ENCODE peak calls at places on chromosomes 1 and 21, in seven cellular contexts. One of them, this sample, is unnamed. For H3K9me3, the result is how much of the 10 kb centered on the place peaks cover.

GRCh38 chr1:11280719-11281376 is 7.8 kb downstream of the UBIAD1 start:
- DNase-seq in psoas muscle: no peak
- DNase-seq in heart right ventricle: no peak
- DNase-seq in tibial nerve: no peak
- DNase-seq in spleen: no peak
- DNase-seq in AG04450: no peak
- DNase-seq in aorta: no peak
- DNase-seq in this sample: no peak

GRCh38 chr1:99843760-99844159 is 6.4 kb upstream of the AGL start:
- DNase-seq in psoas muscle: no peak
- DNase-seq in heart right ventricle: no peak
- DNase-seq in tibial nerve: no peak
- DNase-seq in spleen: no peak
- DNase-seq in AG04450: no peak
- DNase-seq in aorta: no peak
- DNase-seq in this sample: no peak

GRCh38 chr1:198359024-198359653 is 181.3 kb downstream of the ATP6V1G3 start:
- DNase-seq in psoas muscle: no peak
- DNase-seq in heart right ventricle: no peak
- DNase-seq in tibial nerve: no peak
- DNase-seq in spleen: no peak
- DNase-seq in AG04450: no peak
- DNase-seq in aorta: no peak
- DNase-seq in this sample: peak

GRCh38 chr1:55594701-55595100 is 379.5 kb upstream of the USP24 start:
- DNase-seq in psoas muscle: no peak
- DNase-seq in heart right ventricle: no peak
- DNase-seq in tibial nerve: no peak
- DNase-seq in spleen: no peak
- DNase-seq in AG04450: no peak
- DNase-seq in aorta: no peak
- DNase-seq in this sample: no peak

GRCh38 chr1:50308883-50309282 is 114.4 kb downstream of the DMRTA2 start:
- DNase-seq in psoas muscle: no peak
- DNase-seq in heart right ventricle: peak
- DNase-seq in tibial nerve: no peak
- DNase-seq in spleen: no peak
- DNase-seq in AG04450: no peak
- DNase-seq in aorta: no peak
- DNase-seq in this sample: no peak

GRCh38 chr1:5404412-5405203 is 587.6 kb downstream of the NPHP4 start:
- DNase-seq in psoas muscle: no peak
- DNase-seq in heart right ventricle: no peak
- DNase-seq in tibial nerve: no peak
- DNase-seq in spleen: no peak
- DNase-seq in AG04450: no peak
- DNase-seq in aorta: no peak
- DNase-seq in this sample: no peak

GRCh38 chr1:43525995-43526394 is 4.7 kb upstream of the PTPRF start:
- DNase-seq in psoas muscle: no peak
- DNase-seq in heart right ventricle: no peak
- DNase-seq in tibial nerve: no peak
- DNase-seq in spleen: peak
- DNase-seq in AG04450: no peak
- DNase-seq in aorta: peak
- DNase-seq in this sample: no peak

GRCh38 chr1:234950598-234950997 is 178.0 kb downstream of the TOMM20 start:
- DNase-seq in psoas muscle: no peak
- DNase-seq in heart right ventricle: no peak
- DNase-seq in tibial nerve: no peak
- DNase-seq in spleen: no peak
- DNase-seq in AG04450: no peak
- DNase-seq in aorta: no peak
- DNase-seq in this sample: no peak

GRCh38 chr1:234851450-234852438 is 241.8 kb upstream of the IRF2BP2 start:
- DNase-seq in psoas muscle: no peak
- DNase-seq in heart right ventricle: no peak
- DNase-seq in tibial nerve: no peak
- DNase-seq in spleen: no peak
- DNase-seq in AG04450: no peak
- DNase-seq in aorta: no peak
- DNase-seq in this sample: peak

GRCh38 chr1:172909606-172910326 is 141.0 kb downstream of the TNFSF18 start:
- DNase-seq in psoas muscle: no peak
- DNase-seq in heart right ventricle: no peak
- DNase-seq in tibial nerve: no peak
- DNase-seq in spleen: no peak
- DNase-seq in AG04450: peak
- DNase-seq in aorta: no peak
- DNase-seq in this sample: no peak

GRCh38 chr21:41630917-41631316 is 123.0 kb upstream of the TMPRSS2 start:
- DNase-seq in psoas muscle: no peak
- DNase-seq in heart right ventricle: no peak
- DNase-seq in tibial nerve: no peak
- DNase-seq in spleen: no peak
- DNase-seq in AG04450: no peak
- DNase-seq in aorta: no peak
- DNase-seq in this sample: no peak

GRCh38 chr1:55318111-55318817 is 103.1 kb upstream of the USP24 start:
- DNase-seq in psoas muscle: no peak
- DNase-seq in heart right ventricle: peak
- DNase-seq in tibial nerve: no peak
- DNase-seq in spleen: no peak
- DNase-seq in AG04450: no peak
- DNase-seq in aorta: no peak
- DNase-seq in this sample: no peak

GRCh38 chr1:46298387-46298786 is 5.0 kb downstream of the LRRC41 start:
- DNase-seq in psoas muscle: no peak
- DNase-seq in heart right ventricle: no peak
- DNase-seq in tibial nerve: no peak
- DNase-seq in spleen: no peak
- DNase-seq in AG04450: no peak
- DNase-seq in aorta: no peak
- DNase-seq in this sample: no peak

GRCh38 chr1:200527670-200528069 is 92.9 kb downstream of the KIF14 start:
- DNase-seq in psoas muscle: no peak
- DNase-seq in heart right ventricle: no peak
- DNase-seq in tibial nerve: no peak
- DNase-seq in spleen: no peak
- DNase-seq in AG04450: no peak
- DNase-seq in aorta: peak
- DNase-seq in this sample: no peak

GRCh38 chr1:44970317-44970716 is 16.1 kb downstream of the EIF2B3 start:
- DNase-seq in psoas muscle: no peak
- DNase-seq in heart right ventricle: no peak
- DNase-seq in tibial nerve: no peak
- DNase-seq in spleen: no peak
- DNase-seq in AG04450: no peak
- DNase-seq in aorta: no peak
- DNase-seq in this sample: no peak

GRCh38 chr1:24450321-24450720 is 34.7 kb downstream of the NIPAL3 start:
- DNase-seq in psoas muscle: no peak
- DNase-seq in heart right ventricle: no peak
- DNase-seq in tibial nerve: no peak
- DNase-seq in spleen: no peak
- DNase-seq in AG04450: no peak
- DNase-seq in aorta: no peak
- DNase-seq in this sample: no peak

GRCh38 chr1:8094481-8095241 is 68.6 kb upstream of the ERRFI1 start:
- DNase-seq in psoas muscle: no peak
- DNase-seq in heart right ventricle: no peak
- DNase-seq in tibial nerve: no peak
- DNase-seq in spleen: no peak
- DNase-seq in AG04450: no peak
- DNase-seq in aorta: no peak
- DNase-seq in this sample: peak

GRCh38 chr1:197083474-197083873 is 16.4 kb upstream of the F13B start:
- DNase-seq in psoas muscle: no peak
- DNase-seq in heart right ventricle: no peak
- DNase-seq in tibial nerve: no peak
- DNase-seq in spleen: no peak
- DNase-seq in AG04450: no peak
- DNase-seq in aorta: no peak
- DNase-seq in this sample: no peak

GRCh38 chr1:111621050-111621449 is 1.5 kb downstream of the RAP1A start:
- DNase-seq in psoas muscle: no peak
- DNase-seq in heart right ventricle: no peak
- DNase-seq in tibial nerve: no peak
- DNase-seq in spleen: no peak
- DNase-seq in AG04450: no peak
- DNase-seq in aorta: no peak
- DNase-seq in this sample: no peak

GRCh38 chr21:38965910-38966504 is 160.3 kb downstream of the ETS2 start:
- DNase-seq in psoas muscle: peak
- DNase-seq in heart right ventricle: no peak
- DNase-seq in tibial nerve: no peak
- DNase-seq in spleen: no peak
- DNase-seq in AG04450: no peak
- DNase-seq in aorta: no peak
- DNase-seq in this sample: peak

GRCh38 chr1:156528231-156528630 is 27.7 kb upstream of the MEF2D start:
- DNase-seq in psoas muscle: no peak
- DNase-seq in heart right ventricle: no peak
- DNase-seq in tibial nerve: no peak
- DNase-seq in spleen: no peak
- DNase-seq in AG04450: no peak
- DNase-seq in aorta: no peak
- DNase-seq in this sample: no peak

GRCh38 chr1:117658676-117659075 is 52.8 kb downstream of the TENT5C start:
- DNase-seq in psoas muscle: no peak
- DNase-seq in heart right ventricle: no peak
- DNase-seq in tibial nerve: no peak
- DNase-seq in spleen: peak
- DNase-seq in AG04450: no peak
- DNase-seq in aorta: no peak
- DNase-seq in this sample: peak

GRCh38 chr1:236623371-236624166 is 19.3 kb upstream of the HEATR1 start:
- DNase-seq in psoas muscle: no peak
- DNase-seq in heart right ventricle: no peak
- DNase-seq in tibial nerve: no peak
- DNase-seq in spleen: no peak
- DNase-seq in AG04450: no peak
- DNase-seq in aorta: no peak
- DNase-seq in this sample: no peak

GRCh38 chr1:236622407-236622806 is 18.1 kb upstream of the HEATR1 start:
- DNase-seq in psoas muscle: no peak
- DNase-seq in heart right ventricle: no peak
- DNase-seq in tibial nerve: no peak
- DNase-seq in spleen: no peak
- DNase-seq in AG04450: no peak
- DNase-seq in aorta: no peak
- DNase-seq in this sample: no peak

GRCh38 chr1:236619398-236619797 is 15.1 kb upstream of the HEATR1 start:
- DNase-seq in psoas muscle: no peak
- DNase-seq in heart right ventricle: no peak
- DNase-seq in tibial nerve: no peak
- DNase-seq in spleen: no peak
- DNase-seq in AG04450: no peak
- DNase-seq in aorta: no peak
- DNase-seq in this sample: no peak

GRCh38 chr1:236615399-236616148 is 11.3 kb upstream of the HEATR1 start:
- DNase-seq in psoas muscle: no peak
- DNase-seq in heart right ventricle: no peak
- DNase-seq in tibial nerve: no peak
- DNase-seq in spleen: no peak
- DNase-seq in AG04450: no peak
- DNase-seq in aorta: no peak
- DNase-seq in this sample: no peak

GRCh38 chr1:236618507-236618906 is 14.2 kb upstream of the HEATR1 start:
- DNase-seq in psoas muscle: no peak
- DNase-seq in heart right ventricle: no peak
- DNase-seq in tibial nerve: no peak
- DNase-seq in spleen: no peak
- DNase-seq in AG04450: no peak
- DNase-seq in aorta: no peak
- DNase-seq in this sample: no peak
- H3K9me3 ChIP-seq in psoas muscle: under half
- H3K9me3 ChIP-seq in heart right ventricle: under half
- H3K9me3 ChIP-seq in tibial nerve: under half
- H3K9me3 ChIP-seq in spleen: under half
- H3K9me3 ChIP-seq in AG04450: under half
- H3K9me3 ChIP-seq in aorta: under half
- H3K9me3 ChIP-seq in this sample: under half

GRCh38 chr1:61506944-61507343 is 218.0 kb downstream of the TM2D1 start:
- DNase-seq in psoas muscle: no peak
- DNase-seq in heart right ventricle: no peak
- DNase-seq in tibial nerve: no peak
- DNase-seq in spleen: no peak
- DNase-seq in AG04450: no peak
- DNase-seq in aorta: no peak
- DNase-seq in this sample: no peak
- H3K4me3 ChIP-seq in psoas muscle: no peak
- H3K4me3 ChIP-seq in heart right ventricle: no peak
- H3K4me3 ChIP-seq in tibial nerve: no peak
- H3K4me3 ChIP-seq in spleen: no peak
- H3K4me3 ChIP-seq in AG04450: no peak
- H3K4me3 ChIP-seq in aorta: no peak
- H3K4me3 ChIP-seq in this sample: no peak

GRCh38 chr1:107785506-107786213 is 179.3 kb downstream of the VAV3 start:
- DNase-seq in psoas muscle: no peak
- DNase-seq in heart right ventricle: no peak
- DNase-seq in tibial nerve: no peak
- DNase-seq in spleen: no peak
- DNase-seq in AG04450: no peak
- DNase-seq in aorta: no peak
- DNase-seq in this sample: peak
- H3K9me3 ChIP-seq in psoas muscle: under half
- H3K9me3 ChIP-seq in heart right ventricle: under half
- H3K9me3 ChIP-seq in tibial nerve: under half
- H3K9me3 ChIP-seq in spleen: under half
- H3K9me3 ChIP-seq in AG04450: under half
- H3K9me3 ChIP-seq in aorta: under half
- H3K9me3 ChIP-seq in this sample: under half

GRCh38 chr1:204335533-204335932 is 24.2 kb downstream of the PLEKHA6 start:
- DNase-seq in psoas muscle: no peak
- DNase-seq in heart right ventricle: no peak
- DNase-seq in tibial nerve: no peak
- DNase-seq in spleen: no peak
- DNase-seq in AG04450: no peak
- DNase-seq in aorta: no peak
- DNase-seq in this sample: no peak

GRCh38 chr1:204331275-204331674 is 28.5 kb downstream of the PLEKHA6 start:
- DNase-seq in psoas muscle: no peak
- DNase-seq in heart right ventricle: no peak
- DNase-seq in tibial nerve: no peak
- DNase-seq in spleen: no peak
- DNase-seq in AG04450: no peak
- DNase-seq in aorta: no peak
- DNase-seq in this sample: peak

GRCh38 chr1:204334455-204334854 is 25.3 kb downstream of the PLEKHA6 start:
- DNase-seq in psoas muscle: no peak
- DNase-seq in heart right ventricle: no peak
- DNase-seq in tibial nerve: no peak
- DNase-seq in spleen: no peak
- DNase-seq in AG04450: no peak
- DNase-seq in aorta: no peak
- DNase-seq in this sample: no peak

GRCh38 chr1:204335085-204335484 is 24.6 kb downstream of the PLEKHA6 start:
- DNase-seq in psoas muscle: no peak
- DNase-seq in heart right ventricle: no peak
- DNase-seq in tibial nerve: no peak
- DNase-seq in spleen: no peak
- DNase-seq in AG04450: no peak
- DNase-seq in aorta: no peak
- DNase-seq in this sample: no peak

GRCh38 chr1:204331847-204332487 is 27.8 kb downstream of the PLEKHA6 start:
- DNase-seq in psoas muscle: no peak
- DNase-seq in heart right ventricle: no peak
- DNase-seq in tibial nerve: no peak
- DNase-seq in spleen: no peak
- DNase-seq in AG04450: no peak
- DNase-seq in aorta: no peak
- DNase-seq in this sample: peak
- H3K4me3 ChIP-seq in psoas muscle: no peak
- H3K4me3 ChIP-seq in heart right ventricle: no peak
- H3K4me3 ChIP-seq in tibial nerve: no peak
- H3K4me3 ChIP-seq in spleen: no peak
- H3K4me3 ChIP-seq in AG04450: no peak
- H3K4me3 ChIP-seq in aorta: no peak
- H3K4me3 ChIP-seq in this sample: peak

This sample was measured in small intestine.